ENCODE peak calls at places on chromosomes 4 and X, in six cellular contexts. One of them, this sample, is unnamed.

GRCh38 chrX:149074429-149074828 is 430.7 kb downstream of the IDS start:
- DNase-seq in mammary epithelial cell: no peak
- DNase-seq in choroid plexus epithelial cell: peak
- DNase-seq in left ventricle myocardium inferior: peak
- DNase-seq in activated B cell treated with CpG ODN at 0.5 μM for 24 hours: no peak
- DNase-seq in cardiac fibroblast: peak
- DNase-seq in this sample: no peak

GRCh38 chrX:35670894-35671293 is 127.2 kb upstream of the MAGEB16 start:
- DNase-seq in mammary epithelial cell: no peak
- DNase-seq in choroid plexus epithelial cell: no peak
- DNase-seq in left ventricle myocardium inferior: no peak
- DNase-seq in activated B cell treated with CpG ODN at 0.5 μM for 24 hours: no peak
- DNase-seq in cardiac fibroblast: no peak
- DNase-seq in this sample: no peak

GRCh38 chrX:65480960-65481359 is 53.6 kb downstream of the LAS1L start:
- DNase-seq in mammary epithelial cell: no peak
- DNase-seq in choroid plexus epithelial cell: no peak
- DNase-seq in left ventricle myocardium inferior: no peak
- DNase-seq in activated B cell treated with CpG ODN at 0.5 μM for 24 hours: no peak
- DNase-seq in cardiac fibroblast: no peak
- DNase-seq in this sample: no peak

GRCh38 chr4:122152699-122153328 is 683 bp downstream of the BLTP1 start:
- DNase-seq in mammary epithelial cell: peak
- DNase-seq in choroid plexus epithelial cell: peak
- DNase-seq in left ventricle myocardium inferior: peak
- DNase-seq in activated B cell treated with CpG ODN at 0.5 μM for 24 hours: no peak
- DNase-seq in cardiac fibroblast: peak
- DNase-seq in this sample: no peak

GRCh38 chr4:113311047-113311446 is 261.6 kb downstream of the ANK2 start:
- DNase-seq in mammary epithelial cell: peak
- DNase-seq in choroid plexus epithelial cell: peak
- DNase-seq in left ventricle myocardium inferior: no peak
- DNase-seq in activated B cell treated with CpG ODN at 0.5 μM for 24 hours: no peak
- DNase-seq in cardiac fibroblast: peak
- DNase-seq in this sample: no peak

GRCh38 chrX:149572743-149573142 is 14.5 kb downstream of the MAGEA9B start:
- DNase-seq in mammary epithelial cell: no peak
- DNase-seq in choroid plexus epithelial cell: no peak
- DNase-seq in left ventricle myocardium inferior: no peak
- DNase-seq in activated B cell treated with CpG ODN at 0.5 μM for 24 hours: no peak
- DNase-seq in cardiac fibroblast: peak
- DNase-seq in this sample: no peak

GRCh38 chr4:127304356-127304755 is 328.4 kb upstream of the INTU start:
- DNase-seq in mammary epithelial cell: no peak
- DNase-seq in choroid plexus epithelial cell: peak
- DNase-seq in left ventricle myocardium inferior: no peak
- DNase-seq in activated B cell treated with CpG ODN at 0.5 μM for 24 hours: no peak
- DNase-seq in cardiac fibroblast: no peak
- DNase-seq in this sample: no peak

GRCh38 chr4:10158355-10158942 is 41.9 kb upstream of the WDR1 start:
- DNase-seq in mammary epithelial cell: peak
- DNase-seq in choroid plexus epithelial cell: peak
- DNase-seq in left ventricle myocardium inferior: no peak
- DNase-seq in activated B cell treated with CpG ODN at 0.5 μM for 24 hours: no peak
- DNase-seq in cardiac fibroblast: no peak
- DNase-seq in this sample: no peak

DNA sequence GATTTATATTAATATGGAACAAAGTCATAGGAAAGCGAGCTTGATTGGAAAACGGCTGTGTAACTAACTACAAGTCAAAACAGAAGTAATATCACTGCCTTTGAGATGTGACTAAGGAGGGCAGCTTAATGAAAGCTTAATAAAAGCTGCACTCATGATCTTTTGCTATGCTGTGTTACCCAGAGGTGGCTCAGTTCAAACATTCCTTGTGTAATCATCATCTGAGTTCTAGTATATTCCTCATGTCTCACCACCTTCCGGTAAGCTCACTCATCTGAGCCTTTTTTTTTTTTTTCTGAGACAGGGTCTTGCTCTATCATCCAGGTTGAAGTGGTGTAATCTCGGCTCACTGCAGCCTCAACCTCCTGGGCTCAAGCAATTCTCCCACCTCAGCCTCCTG is 5.0 kb downstream of the GRPEL1 start:
- DNase-seq in mammary epithelial cell: no peak
- DNase-seq in choroid plexus epithelial cell: no peak
- DNase-seq in left ventricle myocardium inferior: no peak
- DNase-seq in activated B cell treated with CpG ODN at 0.5 μM for 24 hours: no peak
- DNase-seq in cardiac fibroblast: no peak
- DNase-seq in this sample: no peak
- TF ChIP-seq CTCF in mammary epithelial cell: no peak
- TF ChIP-seq CTCF in choroid plexus epithelial cell: no peak
- TF ChIP-seq CTCF in left ventricle myocardium inferior: no peak
- TF ChIP-seq CTCF in activated B cell treated with CpG ODN at 0.5 μM for 24 hours: no peak
- TF ChIP-seq CTCF in cardiac fibroblast: no peak
- TF ChIP-seq CTCF in this sample: no peak

GRCh38 chr4:55554453-55555030 is 7.8 kb upstream of the CLOCK start:
- DNase-seq in mammary epithelial cell: no peak
- DNase-seq in choroid plexus epithelial cell: peak
- DNase-seq in left ventricle myocardium inferior: no peak
- DNase-seq in activated B cell treated with CpG ODN at 0.5 μM for 24 hours: no peak
- DNase-seq in cardiac fibroblast: peak
- DNase-seq in this sample: no peak
- TF ChIP-seq CTCF in mammary epithelial cell: peak
- TF ChIP-seq CTCF in choroid plexus epithelial cell: peak
- TF ChIP-seq CTCF in left ventricle myocardium inferior: peak
- TF ChIP-seq CTCF in activated B cell treated with CpG ODN at 0.5 μM for 24 hours: no peak
- TF ChIP-seq CTCF in cardiac fibroblast: peak
- TF ChIP-seq CTCF in this sample: peak

GRCh38 chr4:183078634-183079033 is 20.4 kb upstream of the WWC2 start:
- DNase-seq in mammary epithelial cell: no peak
- DNase-seq in choroid plexus epithelial cell: no peak
- DNase-seq in left ventricle myocardium inferior: no peak
- DNase-seq in activated B cell treated with CpG ODN at 0.5 μM for 24 hours: no peak
- DNase-seq in cardiac fibroblast: no peak
- DNase-seq in this sample: no peak
- TF ChIP-seq CTCF in mammary epithelial cell: no peak
- TF ChIP-seq CTCF in choroid plexus epithelial cell: no peak
- TF ChIP-seq CTCF in left ventricle myocardium inferior: no peak
- TF ChIP-seq CTCF in activated B cell treated with CpG ODN at 0.5 μM for 24 hours: no peak
- TF ChIP-seq CTCF in cardiac fibroblast: peak
- TF ChIP-seq CTCF in this sample: no peak

GRCh38 chr4:65089666-65090065 is 580.6 kb downstream of the EPHA5 start:
- DNase-seq in mammary epithelial cell: peak
- DNase-seq in choroid plexus epithelial cell: peak
- DNase-seq in left ventricle myocardium inferior: no peak
- DNase-seq in activated B cell treated with CpG ODN at 0.5 μM for 24 hours: no peak
- DNase-seq in cardiac fibroblast: peak
- DNase-seq in this sample: no peak
- TF ChIP-seq CTCF in mammary epithelial cell: peak
- TF ChIP-seq CTCF in choroid plexus epithelial cell: peak
- TF ChIP-seq CTCF in left ventricle myocardium inferior: peak
- TF ChIP-seq CTCF in activated B cell treated with CpG ODN at 0.5 μM for 24 hours: no peak
- TF ChIP-seq CTCF in cardiac fibroblast: peak
- TF ChIP-seq CTCF in this sample: no peak

DNA sequence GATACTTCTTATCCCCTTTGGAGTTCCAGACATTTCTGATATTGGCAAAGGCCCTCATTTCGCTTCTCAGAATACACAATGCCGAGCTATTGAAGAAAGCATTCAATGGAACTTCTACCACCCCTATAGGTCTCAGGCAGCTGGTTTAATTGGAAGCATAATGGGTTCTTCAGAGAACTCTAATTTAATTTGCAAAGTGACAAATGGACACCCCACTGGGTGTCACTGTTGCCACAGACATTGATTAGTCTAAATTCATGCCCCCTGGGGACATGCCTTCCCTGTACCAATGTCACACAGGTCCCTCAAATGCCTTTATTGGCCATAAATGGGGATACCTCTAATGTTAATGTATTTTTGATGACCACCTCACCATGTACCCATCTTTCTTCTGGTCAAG is 22.9 kb upstream of the TMEM255A start:
- DNase-seq in mammary epithelial cell: no peak
- DNase-seq in choroid plexus epithelial cell: no peak
- DNase-seq in left ventricle myocardium inferior: no peak
- DNase-seq in activated B cell treated with CpG ODN at 0.5 μM for 24 hours: no peak
- DNase-seq in cardiac fibroblast: no peak
- DNase-seq in this sample: no peak
- TF ChIP-seq CTCF in mammary epithelial cell: no peak
- TF ChIP-seq CTCF in choroid plexus epithelial cell: no peak
- TF ChIP-seq CTCF in left ventricle myocardium inferior: no peak
- TF ChIP-seq CTCF in activated B cell treated with CpG ODN at 0.5 μM for 24 hours: no peak
- TF ChIP-seq CTCF in cardiac fibroblast: no peak
- TF ChIP-seq CTCF in this sample: no peak